ENCODE peak calls at places on chromosomes 4 and X, in four cellular contexts. K is lower lobe of right lung, D is brain microvascular endothelial cell, V is ovary. U is an unnamed sample.
A peak's percentile ranks its signal among the peaks of the same experiment; 100 is the strongest.

GRCh38 chr4:5079581-5079980 is 28.3 kb downstream of the STK32B start:
- DNase-seq in K (no peak), D (peak; percentile 84), V (no peak), U (no peak)

GRCh38 chr4:39664828-39665731 is 26.4 kb upstream of the SMIM14 start:
- DNase-seq in K (no peak), D (peak; percentile 28), V (no peak), U (no peak)

GRCh38 chr4:181971973-181972372 is 271.2 kb upstream of the TENM3 start:
- DNase-seq in K (no peak), D (no peak), V (no peak), U (no peak)

GRCh38 chr4:138555584-138555983 is 313.4 kb upstream of the SLC7A11 start:
- DNase-seq in K (no peak), D (no peak), V (no peak), U (no peak)

GRCh38 chrX:13903405-13903804 is 86.5 kb upstream of the GPM6B start:
- DNase-seq in K (no peak), D (no peak), V (no peak), U (no peak)

GRCh38 chr4:174521800-174522182 is 497 bp downstream of the HPGD start:
- DNase-seq in K (peak; percentile 55), D (no peak), V (no peak), U (no peak)

GRCh38 chrX:105460366-105460765 is 239.9 kb upstream of the TEX13A start:
- DNase-seq in K (no peak), D (peak; percentile 28), V (no peak), U (no peak)

GRCh38 chr4:176350671-176351070 is 30.9 kb downstream of the SPCS3 start:
- DNase-seq in K (no peak), D (no peak), V (no peak), U (no peak)

GRCh38 chrX:13281289-13281688 is 38.6 kb downstream of the ATXN3L start:
- DNase-seq in K (no peak), D (no peak), V (no peak), U (no peak)

GRCh38 chrX:99266255-99266654 is 1143.8 kb downstream of the PCDH19 start:
- DNase-seq in K (no peak), D (no peak), V (no peak), U (no peak)

GRCh38 chr4:80006935-80007744 is 65.9 kb downstream of the ANTXR2 start:
- DNase-seq in K (no peak), D (peak; percentile 54), V (no peak), U (no peak)

GRCh38 chr4:108333353-108333920 is 164.7 kb upstream of the LEF1 start:
- DNase-seq in K (no peak), D (no peak), V (no peak), U (no peak)

GRCh38 chrX:21975827-21976226 is 35.3 kb downstream of the SMS start:
- DNase-seq in K (no peak), D (peak; percentile 47), V (no peak), U (no peak)

GRCh38 chrX:33969105-33969504 is 163.0 kb downstream of the FAM47A start:
- DNase-seq in K (no peak), D (no peak), V (no peak), U (no peak)

GRCh38 chrX:119942831-119943184 is 743 bp downstream of the NKAP start:
- DNase-seq in K (no peak), D (peak; percentile 0), V (no peak), U (no peak)

GRCh38 chr4:184281231-184282139 is 63.8 kb upstream of the ENPP6 start:
- DNase-seq in K (no peak), D (no peak), V (no peak), U (no peak)

GRCh38 chr4:76756416-76756815 is 141.5 kb downstream of the SOWAHB start:
- DNase-seq in K (no peak), D (no peak), V (no peak), U (no peak)

GRCh38 chr4:118941149-118941548 is 52.5 kb downstream of the SYNPO2 start:
- DNase-seq in K (no peak), D (no peak), V (no peak), U (no peak)

GRCh38 chrX:15909605-15910004 is 55.0 kb upstream of the AP1S2 start:
- DNase-seq in K (no peak), D (no peak), V (no peak), U (no peak)

GRCh38 chrX:121975666-121976065 is 928.3 kb downstream of the GLUD2 start:
- DNase-seq in K (no peak), D (no peak), V (no peak), U (no peak)

GRCh38 chr4:3013323-3013722 is 50.0 kb downstream of the GRK4 start:
- DNase-seq in K (no peak), D (no peak), V (no peak), U (no peak)

GRCh38 chrX:150990910-150991309 is 7.8 kb downstream of the HMGB3 start:
- DNase-seq in K (no peak), D (no peak), V (no peak), U (no peak)

GRCh38 chr4:16225996-16226815 is at the start of gene TAPT1:
- DNase-seq in K (peak; percentile 88), D (peak; percentile 36), V (peak; percentile 84), U (no peak)

GRCh38 chr4:145347684-145348083 is 134.0 kb upstream of the SMAD1 start:
- DNase-seq in K (no peak), D (peak; percentile 47), V (no peak), U (peak; percentile 32)

GRCh38 chr4:122293374-122294365 is 85.1 kb upstream of the ADAD1 start:
- DNase-seq in K (no peak), D (no peak), V (no peak), U (no peak)

GRCh38 chr4:6222761-6223292 is 22.5 kb upstream of the JAKMIP1 start:
- DNase-seq in K (no peak), D (no peak), V (no peak), U (no peak)

GRCh38 chrX:39011454-39012204 is 210.4 kb downstream of the MID1IP1 start:
- DNase-seq in K (no peak), D (no peak), V (no peak), U (no peak)

GRCh38 chr4:3851211-3851610 is 85.0 kb downstream of the ADRA2C start:
- DNase-seq in K (no peak), D (no peak), V (no peak), U (no peak)

DNA sequence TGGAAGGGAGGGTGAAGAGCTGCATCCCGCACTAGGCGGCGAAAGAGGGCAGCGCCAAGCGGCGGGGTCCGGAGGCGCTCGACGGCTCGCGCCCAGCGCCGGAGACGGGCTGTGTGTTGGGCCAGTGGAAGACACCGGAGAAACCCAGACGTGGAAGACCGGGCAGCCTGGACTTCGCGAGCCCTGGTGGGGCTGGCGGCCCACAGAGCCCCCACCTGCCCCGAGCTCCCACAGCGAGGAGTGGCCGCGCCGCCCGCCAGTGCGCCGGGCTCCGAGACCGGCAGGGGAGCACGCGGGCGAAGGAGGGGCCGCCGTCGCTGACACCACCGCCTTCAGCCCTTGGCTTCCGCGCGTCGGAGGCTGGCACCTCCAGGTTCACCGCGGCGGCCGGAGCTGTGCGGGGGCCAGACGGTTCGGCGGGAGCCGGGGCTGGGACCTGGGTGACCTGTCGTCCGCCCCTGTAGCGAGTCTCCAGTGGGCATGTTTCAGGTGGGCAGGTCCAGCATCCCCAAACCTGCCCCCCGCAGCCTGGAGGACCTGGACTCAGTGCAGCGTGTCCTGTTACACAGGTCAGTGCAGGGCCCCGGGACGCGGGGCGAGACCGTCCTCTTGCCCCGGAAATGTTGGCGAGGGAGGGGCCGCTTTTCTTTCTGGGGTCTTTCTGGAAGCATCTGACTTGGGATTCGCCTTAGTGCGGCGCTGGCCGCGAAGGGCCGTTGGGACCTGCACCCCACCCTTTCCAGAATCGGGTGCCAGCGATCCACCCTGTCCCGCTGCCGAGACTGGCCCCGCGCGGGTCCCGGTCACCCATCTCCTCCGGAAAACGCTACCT is 9.6 kb upstream of the INTU start:
- DNase-seq in K (peak; percentile 56), D (peak; percentile 29), V (peak; percentile 45), U (no peak)
- TF ChIP-seq CTCF in K (peak; percentile 38), D (peak; percentile 60), V (no peak), U (peak; percentile 38)

DNA sequence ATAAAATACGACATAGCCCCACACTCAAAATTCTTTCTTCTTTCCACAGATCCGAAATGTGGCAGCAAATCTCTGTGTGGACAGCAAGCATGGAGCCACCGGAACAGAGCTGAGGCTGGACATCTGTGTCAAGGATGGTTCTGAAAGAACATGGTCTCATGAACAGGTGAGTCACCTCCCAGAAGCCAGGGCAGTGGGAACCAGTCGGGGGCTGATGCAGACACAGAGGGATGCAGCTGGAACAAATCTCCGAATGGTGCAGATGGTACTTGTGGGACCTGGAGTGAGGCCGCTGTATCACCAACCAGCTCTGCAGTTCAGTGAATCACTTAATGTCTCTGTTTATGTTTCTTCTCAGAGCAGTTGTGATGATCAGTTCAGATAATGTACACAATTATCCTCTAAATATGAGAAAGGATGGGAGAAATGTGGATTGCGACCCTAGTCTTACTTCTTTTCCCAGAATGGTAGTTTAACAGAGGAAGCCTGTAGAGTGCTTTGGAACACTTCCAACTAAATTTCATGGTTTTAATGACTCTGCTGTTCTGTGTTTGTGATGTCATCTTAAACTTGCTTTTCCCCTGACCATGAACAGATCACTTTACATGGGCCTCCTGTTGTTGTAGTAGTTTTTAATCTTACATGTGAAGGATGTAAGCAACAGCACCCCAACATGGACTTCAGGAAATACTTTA is 159.3 kb upstream of the GALNT7 start:
- DNase-seq in K (no peak), D (no peak), V (no peak), U (no peak)
- H3K4me3 ChIP-seq in K (no peak overlapping the region), D (no peak overlapping the region), V (no peak overlapping the region), U (no peak overlapping the region)

DNA sequence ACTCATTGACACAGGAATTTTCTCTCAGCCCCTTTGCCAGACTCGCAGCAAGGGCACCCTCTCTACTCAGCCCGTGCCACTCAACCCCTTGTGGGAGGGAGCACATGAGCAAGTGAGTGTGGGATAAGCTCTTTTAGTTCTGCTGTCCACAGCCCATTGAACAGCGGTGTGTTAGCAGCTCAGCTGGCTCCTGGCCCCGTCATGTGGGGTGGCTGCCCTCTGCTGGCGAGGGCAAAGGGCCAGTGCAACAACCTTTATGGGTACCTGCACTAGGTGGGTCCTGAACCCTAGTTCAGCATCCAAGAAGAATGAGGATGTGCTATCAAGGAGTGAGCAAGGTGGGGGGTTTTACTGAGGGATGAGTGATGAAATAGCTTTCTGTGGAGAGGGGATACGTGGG is 85.0 kb upstream of the ZNF81 start:
- DNase-seq in K (peak; percentile 42), D (no peak), V (peak; percentile 27), U (no peak)
- TF ChIP-seq CTCF in K (peak; percentile 29), D (peak; percentile 60), V (no peak), U (peak; percentile 48)

GRCh38 chr4:158169516-158169915 is 3.3 kb downstream of the GASK1B start:
- DNase-seq in K (no peak), D (no peak), V (no peak), U (no peak)
- H3K4me3 ChIP-seq in K (peak overlapping the region; percentile 53), D (peak overlapping the region; percentile 47), V (peak overlapping the region; percentile 61), U (no peak overlapping the region)

GRCh38 chrX:57918750-57919436 is 8.6 kb upstream of the ZXDA start:
- DNase-seq in K (peak; percentile 45), D (no peak), V (peak; percentile 17), U (no peak)
- TF ChIP-seq CTCF in K (peak; percentile 47), D (peak; percentile 54), V (no peak), U (peak; percentile 35)

GRCh38 chr4:44912980-44913379 is 186.6 kb upstream of the GNPDA2 start:
- DNase-seq in K (no peak), D (no peak), V (no peak), U (no peak)

GRCh38 chr4:44914223-44914622 is 187.9 kb upstream of the GNPDA2 start:
- DNase-seq in K (no peak), D (no peak), V (no peak), U (no peak)

GRCh38 chr4:44916406-44916805 is 190.1 kb upstream of the GNPDA2 start:
- DNase-seq in K (no peak), D (no peak), V (no peak), U (no peak)
- H3K4me3 ChIP-seq in K (peak overlapping the region; percentile 17), D (no peak overlapping the region), V (peak overlapping the region; percentile 26), U (no peak overlapping the region)

U was measured in kidney epithelial cell.